ENCODE peak calls at places on chromosomes 11 and 22, in ten cellular contexts. W, F, H, X, P, E, V, A, J and T are unnamed samples.

GRCh38 chr11:78080818-78081495 is 1.3 kb upstream of the NDUFC2 start:
- DNase-seq in X (no peak), H (no peak), W (no peak), A (peak), E (no peak), V (no peak), P (peak), J (no peak), F (no peak), T (no peak)

GRCh38 chr11:68584097-68584496 is 100.2 kb upstream of the GAL start:
- DNase-seq in J (peak), E (peak), X (no peak), H (peak), W (peak), A (peak), P (peak), F (peak), V (peak), T (peak)

GRCh38 chr22:50247748-50248147 is 2.9 kb upstream of the TUBGCP6 start:
- DNase-seq in H (peak), W (peak), A (no peak), E (peak), P (peak), X (no peak), J (no peak), V (peak), F (peak), T (no peak)

GRCh38 chr11:73949246-73949645 is 1.6 kb upstream of the DNAJB13 start:
- DNase-seq in X (no peak), A (no peak), H (no peak), W (no peak), V (no peak), P (no peak), E (no peak), J (no peak), F (no peak), T (no peak)

GRCh38 chr22:50260801-50261614 is 475 bp downstream of the MAPK12 start:
- DNase-seq in W (peak), A (peak), H (no peak), F (no peak), J (no peak), X (peak), V (peak), E (no peak), P (peak), T (no peak)

GRCh38 chr22:41969110-41969646 is at the start of gene SEPTIN3:
- DNase-seq in H (no peak), X (no peak), A (no peak), J (no peak), P (no peak), V (no peak), W (no peak), E (no peak), F (no peak), T (no peak)

GRCh38 chr22:49910229-49911155 is 7.7 kb downstream of the ALG12 start:
- DNase-seq in E (peak), F (no peak), X (no peak), P (no peak), H (no peak), A (no peak), W (no peak), V (no peak), J (no peak), T (no peak)

GRCh38 chr11:81420668-81421550 is 1312.8 kb downstream of the FAM181B start:
- DNase-seq in E (no peak), W (no peak), H (no peak), V (no peak), P (no peak), J (no peak), X (no peak), A (no peak), F (peak), T (no peak)

GRCh38 chr11:69905611-69906452 is 86.6 kb upstream of the FGF3 start:
- DNase-seq in X (no peak), V (no peak), H (no peak), W (no peak), A (no peak), J (no peak), E (peak), P (no peak), F (no peak), T (no peak)

GRCh38 chr11:40508307-40508706 is 951.1 kb downstream of the LRRC4C start:
- DNase-seq in P (no peak), E (no peak), W (no peak), A (no peak), H (no peak), X (no peak), J (no peak), F (no peak), V (no peak), T (no peak)

GRCh38 chr11:32435511-32435946 is at the start of gene WT1:
- DNase-seq in A (peak), X (no peak), H (no peak), V (no peak), F (peak), J (no peak), P (peak), W (no peak), E (no peak), T (no peak)

GRCh38 chr11:83436855-83437254 is 150.7 kb upstream of the CCDC90B start:
- DNase-seq in X (no peak), J (no peak), V (no peak), F (no peak), A (no peak), W (no peak), E (no peak), H (no peak), P (no peak), T (no peak)

GRCh38 chr11:129681344-129682114 is 134.1 kb upstream of the TMEM45B start:
- DNase-seq in X (no peak), E (no peak), W (no peak), A (no peak), F (no peak), V (no peak), H (no peak), P (no peak), J (no peak), T (no peak)

GRCh38 chr11:78961186-78961782 is 386.6 kb upstream of the NARS2 start:
- DNase-seq in E (peak), V (peak), W (no peak), H (no peak), X (no peak), A (no peak), P (peak), J (no peak), F (peak), T (no peak)

GRCh38 chr11:296206-296975 is 2.9 kb downstream of the IFITM5 start:
- DNase-seq in V (no peak), J (no peak), F (no peak), H (no peak), A (no peak), X (no peak), P (no peak), E (peak), W (no peak), T (no peak)

GRCh38 chr11:45651156-45651555 is 14.3 kb downstream of the CHST1 start:
- DNase-seq in J (no peak), W (no peak), P (no peak), A (no peak), V (no peak), F (peak), E (no peak), X (no peak), H (no peak), T (no peak)

GRCh38 chr11:72511393-72512047 is 77.2 kb upstream of the CLPB start:
- DNase-seq in X (no peak), V (no peak), F (no peak), W (no peak), P (peak), A (no peak), H (no peak), E (no peak), J (no peak), T (no peak)

GRCh38 chr11:62337682-62338181 is 484 bp downstream of the ASRGL1 start:
- DNase-seq in P (peak), V (peak), F (peak), J (peak), X (no peak), A (no peak), H (peak), E (peak), W (no peak), T (no peak)

GRCh38 chr11:19275496-19275895 is 34.8 kb upstream of the E2F8 start:
- DNase-seq in P (peak), X (no peak), V (no peak), A (no peak), W (no peak), E (no peak), F (no peak), J (no peak), H (no peak), T (no peak)